ENCODE peak calls at places on chromosomes 13 and 19, in five cellular contexts. Y is MCF 10A, J is body of pancreas, I is NCI-H524 treated with DMSO at 0.1 percent for 48 hours, W is HS-5. D is an unnamed sample.

GRCh38 chr19:54517483-54517882 is 14.9 kb downstream of the LAIR2 start:
- DNase-seq in J (peak), I (no peak), W (no peak), Y (peak), D (peak)

GRCh38 chr19:4198467-4199126 is 16.1 kb downstream of the ANKRD24 start:
- DNase-seq in J (no peak), Y (no peak), W (no peak), I (no peak), D (no peak)

GRCh38 chr19:16402076-16402475 is 69.7 kb downstream of the EPS15L1 start:
- DNase-seq in J (no peak), W (no peak), I (no peak), Y (no peak), D (no peak)

GRCh38 chr13:75792526-75793187 is 156.5 kb downstream of the LMO7 start:
- DNase-seq in I (no peak), J (peak), W (no peak), Y (no peak), D (peak)

GRCh38 chr19:1455002-1455335 is 5.0 kb downstream of the APC2 start:
- DNase-seq in I (no peak), J (no peak), Y (peak), W (no peak), D (no peak)

GRCh38 chr19:38004505-38005223 is 97.7 kb downstream of the SIPA1L3 start:
- DNase-seq in I (peak), W (peak), Y (peak), J (peak), D (peak)

GRCh38 chr13:73388586-73388985 is 329.8 kb downstream of the KLF5 start:
- DNase-seq in Y (no peak), W (no peak), I (no peak), J (no peak), D (no peak)

GRCh38 chr19:41376241-41376997 is at the start of gene TMEM91:
- DNase-seq in W (no peak), Y (peak), I (no peak), J (peak), D (no peak)

GRCh38 chr19:31459430-31459829 is 110.2 kb upstream of the TSHZ3 start:
- DNase-seq in W (no peak), Y (no peak), J (no peak), I (no peak), D (no peak)

GRCh38 chr19:38644719-38645118 is 2.7 kb upstream of the ACTN4 start:
- DNase-seq in Y (no peak), W (no peak), J (no peak), I (no peak), D (peak)

GRCh38 chr19:4636151-4636717 is 3.1 kb upstream of the TNFAIP8L1 start:
- DNase-seq in W (no peak), J (peak), I (no peak), Y (peak), D (peak)

GRCh38 chr13:76455960-76456359 is 430.2 kb downstream of the KCTD12 start:
- DNase-seq in J (no peak), Y (no peak), W (no peak), I (no peak), D (no peak)

GRCh38 chr19:21143846-21144245 is 2.0 kb downstream of the ZNF431 start:
- DNase-seq in I (no peak), W (no peak), Y (peak), J (no peak), D (no peak)

GRCh38 chr13:30371649-30372265 is 50.5 kb upstream of the UBE2L5 start:
- DNase-seq in Y (peak), W (peak), I (no peak), J (peak), D (peak)

GRCh38 chr19:20359933-20360720 is 193.1 kb downstream of the ZNF486 start:
- DNase-seq in W (no peak), Y (no peak), I (no peak), J (peak), D (no peak)

GRCh38 chr19:13176345-13176744 is 26.1 kb downstream of the IER2 start:
- DNase-seq in W (no peak), I (no peak), J (no peak), Y (no peak), D (no peak)

GRCh38 chr19:29940971-29941585 is 961 bp upstream of the URI1 start:
- DNase-seq in Y (no peak), W (no peak), I (no peak), J (no peak), D (no peak)

GRCh38 chr13:35711909-35712308 is 235.4 kb upstream of the MAB21L1 start:
- DNase-seq in J (no peak), W (no peak), Y (no peak), I (no peak), D (no peak)

GRCh38 chr13:113122571-113123225 is at the start of gene F10:
- DNase-seq in Y (no peak), W (no peak), J (peak), I (no peak), D (peak)

GRCh38 chr19:53655042-53655665 is 23.4 kb downstream of the DPRX start:
- DNase-seq in W (no peak), J (no peak), I (no peak), Y (no peak), D (no peak)

GRCh38 chr19:5635427-5635826 is 12.5 kb downstream of the SAFB start:
- DNase-seq in I (no peak), J (no peak), Y (no peak), W (no peak), D (no peak)

GRCh38 chr13:64871742-64872141 is 2358.4 kb downstream of the PCDH9 start:
- DNase-seq in W (no peak), Y (no peak), J (no peak), I (no peak), D (no peak)

GRCh38 chr19:10344780-10345179 is 5.4 kb upstream of the ICAM3 start:
- DNase-seq in J (no peak), I (no peak), Y (no peak), W (no peak), D (no peak)

GRCh38 chr13:110010433-110011135 is 224.2 kb upstream of the IRS2 start:
- DNase-seq in Y (no peak), J (no peak), W (no peak), I (no peak), D (no peak)

GRCh38 chr19:1942934-1943555 is 2.1 kb downstream of the CSNK1G2 start:
- DNase-seq in J (no peak), W (no peak), Y (no peak), I (no peak), D (no peak)

GRCh38 chr19:39502640-39503417 is 4.1 kb downstream of the DLL3 start:
- DNase-seq in W (no peak), Y (peak), J (peak), I (no peak), D (peak)

GRCh38 chr19:18415177-18415867 is 3.9 kb upstream of the SSBP4 start:
- DNase-seq in W (peak), Y (no peak), J (peak), I (no peak), D (no peak)

GRCh38 chr13:106919638-106920037 is 351.7 kb upstream of the ARGLU1 start:
- DNase-seq in W (no peak), Y (no peak), I (no peak), J (peak), D (no peak)

GRCh38 chr13:113776231-113777125 is 17.5 kb downstream of the TMEM255B start:
- DNase-seq in I (no peak), W (no peak), J (no peak), Y (no peak), D (no peak)

GRCh38 chr13:101881593-101881992 is 429.1 kb downstream of the ITGBL1 start:
- DNase-seq in W (no peak), Y (no peak), I (peak), J (no peak), D (no peak)

D was measured in small intestine.